ENCODE peak calls at places on chromosomes 4 and X, in five cellular contexts. One of them, this sample, is unnamed.

GRCh38 chrX:8815460-8816065 is 14.4 kb upstream of the FAM9A start:
- DNase-seq in pancreas: no peak
- DNase-seq in ascending aorta: no peak
- DNase-seq in sigmoid colon: no peak
- DNase-seq in CD4-positive, alpha-beta memory T cell: no peak
- DNase-seq in this sample: no peak

GRCh38 chr4:53557601-53558000 is 33.7 kb downstream of the LNX1 start:
- DNase-seq in pancreas: no peak
- DNase-seq in ascending aorta: no peak
- DNase-seq in sigmoid colon: no peak
- DNase-seq in CD4-positive, alpha-beta memory T cell: no peak
- DNase-seq in this sample: no peak

GRCh38 chr4:37451646-37452045 is 207.1 kb downstream of the NWD2 start:
- DNase-seq in pancreas: no peak
- DNase-seq in ascending aorta: no peak
- DNase-seq in sigmoid colon: no peak
- DNase-seq in CD4-positive, alpha-beta memory T cell: no peak
- DNase-seq in this sample: no peak

GRCh38 chrX:40945366-40945713 is 139.9 kb upstream of the USP9X start:
- DNase-seq in pancreas: peak
- DNase-seq in ascending aorta: no peak
- DNase-seq in sigmoid colon: peak
- DNase-seq in CD4-positive, alpha-beta memory T cell: no peak
- DNase-seq in this sample: no peak

GRCh38 chrX:112642349-112642748 is 37.4 kb downstream of the LHFPL1 start:
- DNase-seq in pancreas: peak
- DNase-seq in ascending aorta: no peak
- DNase-seq in sigmoid colon: no peak
- DNase-seq in CD4-positive, alpha-beta memory T cell: no peak
- DNase-seq in this sample: peak

GRCh38 chr4:92969650-92970370 is 666.0 kb downstream of the GRID2 start:
- DNase-seq in pancreas: no peak
- DNase-seq in ascending aorta: no peak
- DNase-seq in sigmoid colon: no peak
- DNase-seq in CD4-positive, alpha-beta memory T cell: no peak
- DNase-seq in this sample: no peak

GRCh38 chr4:152109585-152110509 is 349.0 kb upstream of the GATB start:
- DNase-seq in pancreas: no peak
- DNase-seq in ascending aorta: peak
- DNase-seq in sigmoid colon: no peak
- DNase-seq in CD4-positive, alpha-beta memory T cell: no peak
- DNase-seq in this sample: no peak

GRCh38 chrX:25020391-25021131 is 4.8 kb upstream of the ARX start:
- DNase-seq in pancreas: no peak
- DNase-seq in ascending aorta: no peak
- DNase-seq in sigmoid colon: no peak
- DNase-seq in CD4-positive, alpha-beta memory T cell: no peak
- DNase-seq in this sample: no peak

GRCh38 chr4:144565558-144566195 is 80.3 kb upstream of the HHIP start:
- DNase-seq in pancreas: no peak
- DNase-seq in ascending aorta: no peak
- DNase-seq in sigmoid colon: no peak
- DNase-seq in CD4-positive, alpha-beta memory T cell: no peak
- DNase-seq in this sample: no peak

GRCh38 chr4:153159728-153160221 is 44.5 kb upstream of the TRIM2 start:
- DNase-seq in pancreas: no peak
- DNase-seq in ascending aorta: no peak
- DNase-seq in sigmoid colon: no peak
- DNase-seq in CD4-positive, alpha-beta memory T cell: no peak
- DNase-seq in this sample: no peak

GRCh38 chrX:16946361-16946964 is at the start of gene REPS2:
- DNase-seq in pancreas: peak
- DNase-seq in ascending aorta: peak
- DNase-seq in sigmoid colon: peak
- DNase-seq in CD4-positive, alpha-beta memory T cell: peak
- DNase-seq in this sample: peak

GRCh38 chrX:12223650-12224049 is 85.4 kb downstream of the FRMPD4 start:
- DNase-seq in pancreas: no peak
- DNase-seq in ascending aorta: no peak
- DNase-seq in sigmoid colon: no peak
- DNase-seq in CD4-positive, alpha-beta memory T cell: no peak
- DNase-seq in this sample: no peak

GRCh38 chr4:53531695-53532224 is 59.5 kb downstream of the LNX1 start:
- DNase-seq in pancreas: no peak
- DNase-seq in ascending aorta: no peak
- DNase-seq in sigmoid colon: no peak
- DNase-seq in CD4-positive, alpha-beta memory T cell: no peak
- DNase-seq in this sample: no peak

GRCh38 chr4:98928131-98928504 is 815 bp downstream of the EIF4E start:
- DNase-seq in pancreas: peak
- DNase-seq in ascending aorta: peak
- DNase-seq in sigmoid colon: peak
- DNase-seq in CD4-positive, alpha-beta memory T cell: peak
- DNase-seq in this sample: peak

GRCh38 chrX:133970021-133970550 is 15.3 kb downstream of the GPC3 start:
- DNase-seq in pancreas: no peak
- DNase-seq in ascending aorta: no peak
- DNase-seq in sigmoid colon: no peak
- DNase-seq in CD4-positive, alpha-beta memory T cell: no peak
- DNase-seq in this sample: no peak

GRCh38 chrX:55210931-55211677 is 9.0 kb upstream of the PAGE5 start:
- DNase-seq in pancreas: no peak
- DNase-seq in ascending aorta: no peak
- DNase-seq in sigmoid colon: no peak
- DNase-seq in CD4-positive, alpha-beta memory T cell: no peak
- DNase-seq in this sample: no peak

GRCh38 chrX:154419688-154420401 is 8.5 kb downstream of the TAFAZZIN start:
- DNase-seq in pancreas: no peak
- DNase-seq in ascending aorta: no peak
- DNase-seq in sigmoid colon: no peak
- DNase-seq in CD4-positive, alpha-beta memory T cell: no peak
- DNase-seq in this sample: no peak

GRCh38 chrX:1224954-1225353 is 12.5 kb upstream of the CRLF2 start:
- DNase-seq in pancreas: no peak
- DNase-seq in ascending aorta: no peak
- DNase-seq in sigmoid colon: peak
- DNase-seq in CD4-positive, alpha-beta memory T cell: no peak
- DNase-seq in this sample: no peak

GRCh38 chr4:71260544-71260943 is 78.3 kb upstream of the SLC4A4 start:
- DNase-seq in pancreas: no peak
- DNase-seq in ascending aorta: no peak
- DNase-seq in sigmoid colon: no peak
- DNase-seq in CD4-positive, alpha-beta memory T cell: no peak
- DNase-seq in this sample: no peak

GRCh38 chrX:68808686-68809357 is 20.0 kb upstream of the EFNB1 start:
- DNase-seq in pancreas: no peak
- DNase-seq in ascending aorta: no peak
- DNase-seq in sigmoid colon: no peak
- DNase-seq in CD4-positive, alpha-beta memory T cell: no peak
- DNase-seq in this sample: no peak

GRCh38 chr4:89134775-89135319 is 23.5 kb downstream of the TIGD2 start:
- DNase-seq in pancreas: no peak
- DNase-seq in ascending aorta: no peak
- DNase-seq in sigmoid colon: no peak
- DNase-seq in CD4-positive, alpha-beta memory T cell: no peak
- DNase-seq in this sample: no peak

GRCh38 chr4:44801384-44801783 is 75.0 kb upstream of the GNPDA2 start:
- DNase-seq in pancreas: no peak
- DNase-seq in ascending aorta: no peak
- DNase-seq in sigmoid colon: no peak
- DNase-seq in CD4-positive, alpha-beta memory T cell: no peak
- DNase-seq in this sample: no peak

GRCh38 chr4:117331817-117332216 is 246.4 kb upstream of the TRAM1L1 start:
- DNase-seq in pancreas: no peak
- DNase-seq in ascending aorta: no peak
- DNase-seq in sigmoid colon: no peak
- DNase-seq in CD4-positive, alpha-beta memory T cell: no peak
- DNase-seq in this sample: no peak

GRCh38 chr4:159175165-159175988 is 72.5 kb downstream of the RAPGEF2 start:
- DNase-seq in pancreas: peak
- DNase-seq in ascending aorta: peak
- DNase-seq in sigmoid colon: peak
- DNase-seq in CD4-positive, alpha-beta memory T cell: peak
- DNase-seq in this sample: peak

GRCh38 chrX:76026751-76027150 is 146.1 kb upstream of the PBDC1 start:
- DNase-seq in pancreas: no peak
- DNase-seq in ascending aorta: no peak
- DNase-seq in sigmoid colon: no peak
- DNase-seq in CD4-positive, alpha-beta memory T cell: no peak
- DNase-seq in this sample: no peak

GRCh38 chrX:111823068-111823467 is 52.9 kb upstream of the TRPC5OS start:
- DNase-seq in pancreas: no peak
- DNase-seq in ascending aorta: no peak
- DNase-seq in sigmoid colon: no peak
- DNase-seq in CD4-positive, alpha-beta memory T cell: no peak
- DNase-seq in this sample: no peak

GRCh38 chr4:37644962-37645361 is 41.2 kb downstream of the RELL1 start:
- DNase-seq in pancreas: no peak
- DNase-seq in ascending aorta: no peak
- DNase-seq in sigmoid colon: no peak
- DNase-seq in CD4-positive, alpha-beta memory T cell: no peak
- DNase-seq in this sample: no peak

GRCh38 chr4:158442736-158443135 is 78.9 kb upstream of the RXFP1 start:
- DNase-seq in pancreas: no peak
- DNase-seq in ascending aorta: no peak
- DNase-seq in sigmoid colon: no peak
- DNase-seq in CD4-positive, alpha-beta memory T cell: no peak
- DNase-seq in this sample: no peak

GRCh38 chr4:182795446-182796238 is 121.5 kb downstream of the DCTD start:
- DNase-seq in pancreas: no peak
- DNase-seq in ascending aorta: no peak
- DNase-seq in sigmoid colon: no peak
- DNase-seq in CD4-positive, alpha-beta memory T cell: no peak
- DNase-seq in this sample: no peak

GRCh38 chrX:5236749-5237148 is 991.9 kb downstream of the NLGN4X start:
- DNase-seq in pancreas: no peak
- DNase-seq in ascending aorta: no peak
- DNase-seq in sigmoid colon: no peak
- DNase-seq in CD4-positive, alpha-beta memory T cell: no peak
- DNase-seq in this sample: no peak

GRCh38 chr4:175470141-175470540 is 341.9 kb downstream of the GPM6A start:
- DNase-seq in pancreas: no peak
- DNase-seq in ascending aorta: no peak
- DNase-seq in sigmoid colon: no peak
- DNase-seq in CD4-positive, alpha-beta memory T cell: no peak
- DNase-seq in this sample: no peak

GRCh38 chr4:41693629-41694028 is 54.9 kb downstream of the PHOX2B start:
- DNase-seq in pancreas: no peak
- DNase-seq in ascending aorta: no peak
- DNase-seq in sigmoid colon: no peak
- DNase-seq in CD4-positive, alpha-beta memory T cell: no peak
- DNase-seq in this sample: no peak

GRCh38 chrX:23907496-23908218 is at the start of the genes APOO and CXorf58:
- DNase-seq in pancreas: peak
- DNase-seq in ascending aorta: peak
- DNase-seq in sigmoid colon: peak
- DNase-seq in CD4-positive, alpha-beta memory T cell: peak
- DNase-seq in this sample: peak

DNA sequence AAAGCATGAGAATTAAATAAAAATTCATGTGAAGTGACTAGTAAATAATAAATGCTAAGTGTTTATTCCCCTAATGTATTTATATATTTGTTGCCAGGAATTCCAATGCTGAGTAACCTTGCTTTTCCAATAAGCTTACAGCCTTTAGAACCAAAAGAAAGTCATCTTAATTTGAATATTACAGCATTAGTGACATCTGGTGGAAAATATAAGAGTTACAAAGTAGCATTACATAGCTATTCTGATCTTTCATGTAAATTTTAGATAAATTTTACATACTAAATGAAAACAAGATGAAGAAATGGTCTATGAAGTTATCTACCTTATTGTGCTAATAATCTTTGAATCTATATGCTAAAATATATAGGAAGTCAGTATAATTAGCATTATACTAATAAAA is 10.4 kb downstream of the MAD2L1 start:
- DNase-seq in pancreas: no peak
- DNase-seq in ascending aorta: no peak
- DNase-seq in sigmoid colon: no peak
- DNase-seq in CD4-positive, alpha-beta memory T cell: no peak
- DNase-seq in this sample: no peak
- H3K27ac ChIP-seq in pancreas: no peak
- H3K27ac ChIP-seq in ascending aorta: no peak
- H3K27ac ChIP-seq in sigmoid colon: no peak
- H3K27ac ChIP-seq in CD4-positive, alpha-beta memory T cell: no peak
- H3K27ac ChIP-seq in this sample: no peak

DNA sequence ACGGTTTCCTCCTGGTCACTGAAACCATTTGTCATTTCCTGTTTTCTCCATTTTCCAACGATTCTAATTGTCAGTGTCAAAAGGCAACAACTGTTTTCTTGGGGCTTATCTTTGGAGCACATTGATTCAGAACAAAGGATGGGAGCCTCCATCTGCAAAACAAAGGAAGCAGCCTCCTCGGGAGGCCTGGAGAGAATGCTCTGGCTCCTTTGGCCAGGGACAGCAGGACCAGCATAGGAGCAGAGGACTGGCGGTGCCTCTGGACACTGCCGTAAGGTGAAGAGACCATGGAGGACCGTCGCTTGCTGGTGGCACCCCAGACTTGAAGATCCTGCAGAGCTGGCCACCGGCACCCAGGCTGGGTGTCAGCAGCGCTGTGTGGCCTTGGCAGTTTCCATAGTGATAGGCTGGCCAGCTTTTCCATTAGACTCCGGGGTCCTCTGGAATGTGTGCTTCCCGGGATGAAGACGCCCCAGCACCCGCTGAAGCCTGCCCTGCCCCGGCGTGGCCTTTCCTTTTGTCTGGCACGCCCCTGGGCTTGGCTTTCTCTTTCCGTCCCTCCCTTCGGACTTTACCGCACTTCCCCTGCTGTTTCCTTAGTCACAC is 61.1 kb upstream of the MTM1 start:
- DNase-seq in pancreas: peak
- DNase-seq in ascending aorta: no peak
- DNase-seq in sigmoid colon: no peak
- DNase-seq in CD4-positive, alpha-beta memory T cell: no peak
- DNase-seq in this sample: no peak
- H3K27ac ChIP-seq in pancreas: peak
- H3K27ac ChIP-seq in ascending aorta: peak
- H3K27ac ChIP-seq in sigmoid colon: peak
- H3K27ac ChIP-seq in CD4-positive, alpha-beta memory T cell: no peak
- H3K27ac ChIP-seq in this sample: peak

DNA sequence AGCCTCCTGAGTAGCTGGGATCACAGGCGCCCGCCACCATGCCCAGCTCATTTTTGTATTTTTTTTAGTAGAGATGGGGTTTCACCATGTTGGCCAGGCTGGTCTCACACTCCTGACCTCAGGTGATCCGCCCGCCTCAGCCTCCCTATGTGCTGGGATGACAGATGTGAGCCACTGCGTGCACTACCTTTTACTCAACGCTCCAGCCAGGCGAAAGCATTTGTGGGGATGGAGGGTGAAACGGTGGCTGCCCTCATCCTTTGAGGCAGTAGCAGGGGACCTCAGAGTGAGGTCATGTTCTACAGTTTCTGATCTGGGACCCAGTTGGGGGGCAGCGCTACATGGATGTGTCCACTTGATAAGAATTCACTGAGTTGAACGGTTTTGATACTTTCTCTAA is 65.8 kb upstream of the GPR78 start:
- DNase-seq in pancreas: no peak
- DNase-seq in ascending aorta: no peak
- DNase-seq in sigmoid colon: no peak
- DNase-seq in CD4-positive, alpha-beta memory T cell: no peak
- DNase-seq in this sample: no peak
- H3K27ac ChIP-seq in pancreas: no peak
- H3K27ac ChIP-seq in ascending aorta: no peak
- H3K27ac ChIP-seq in sigmoid colon: no peak
- H3K27ac ChIP-seq in CD4-positive, alpha-beta memory T cell: no peak
- H3K27ac ChIP-seq in this sample: no peak

GRCh38 chr4:150570123-150570522 is 11.8 kb upstream of the MAB21L2 start:
- DNase-seq in pancreas: no peak
- DNase-seq in ascending aorta: no peak
- DNase-seq in sigmoid colon: no peak
- DNase-seq in CD4-positive, alpha-beta memory T cell: no peak
- DNase-seq in this sample: no peak
- H3K27ac ChIP-seq in pancreas: no peak
- H3K27ac ChIP-seq in ascending aorta: no peak
- H3K27ac ChIP-seq in sigmoid colon: peak
- H3K27ac ChIP-seq in CD4-positive, alpha-beta memory T cell: no peak
- H3K27ac ChIP-seq in this sample: no peak

This sample was measured in caudate nucleus.